ENCODE peak calls at places on chromosome 15, in eight cellular contexts. H is heart right ventricle, I is lower leg skin, T is psoas muscle, D is fibroblast of lung, N is IMR-90, M is endodermal cell, R is ascending aorta. W is an unnamed sample.

GRCh38 chr15:51046799-51047449 is 47.8 kb downstream of the TNFAIP8L3 start:
- DNase-seq in R (no peak), N (peak), T (no peak), M (no peak), I (no peak), H (peak), D (peak), W (peak)

GRCh38 chr15:60901647-60902046 is 327.5 kb downstream of the RORA start:
- DNase-seq in T (no peak), N (no peak), I (no peak), M (no peak), H (no peak), D (no peak), R (no peak), W (no peak)

GRCh38 chr15:45064386-45064785 is 41.4 kb downstream of the SORD start:
- DNase-seq in I (no peak), R (no peak), N (peak), T (no peak), H (no peak), M (no peak), D (peak), W (peak)

GRCh38 chr15:80743189-80743833 is 35.9 kb upstream of the CEMIP start:
- DNase-seq in R (no peak), M (no peak), T (no peak), H (no peak), I (no peak), D (no peak), N (peak), W (peak)

GRCh38 chr15:57015897-57016296 is 97.5 kb downstream of the TCF12 start:
- DNase-seq in R (no peak), D (peak), N (peak), H (no peak), T (no peak), M (no peak), I (no peak), W (peak)

GRCh38 chr15:90225504-90226234 is 8.1 kb downstream of the CIB1 start:
- DNase-seq in I (no peak), N (no peak), R (no peak), M (no peak), H (no peak), D (no peak), T (no peak), W (no peak)

GRCh38 chr15:31245135-31245689 is 81.4 kb upstream of the KLF13 start:
- DNase-seq in T (no peak), I (no peak), D (no peak), M (no peak), N (no peak), H (no peak), R (no peak), W (no peak)

GRCh38 chr15:95284933-95285401 is 1045.5 kb upstream of the NR2F2 start:
- DNase-seq in I (no peak), H (no peak), R (no peak), M (peak), T (no peak), N (peak), D (peak), W (peak)

GRCh38 chr15:89132611-89133242 is 44.5 kb downstream of the ABHD2 start:
- DNase-seq in D (no peak), I (no peak), H (no peak), R (no peak), M (no peak), T (no peak), N (no peak), W (no peak)

GRCh38 chr15:60460931-60461330 is 18.0 kb downstream of the ICE2 start:
- DNase-seq in M (no peak), H (no peak), D (peak), R (no peak), T (no peak), N (peak), I (no peak), W (no peak)

GRCh38 chr15:56454841-56455240 is 10.1 kb downstream of the MNS1 start:
- DNase-seq in N (no peak), M (no peak), D (no peak), H (no peak), R (no peak), T (no peak), I (no peak), W (no peak)

GRCh38 chr15:48794697-48795134 is 16.2 kb downstream of the CEP152 start:
- DNase-seq in I (no peak), T (no peak), D (peak), H (no peak), R (no peak), N (peak), M (no peak), W (peak)

GRCh38 chr15:63048986-63049665 is 6.6 kb downstream of the TPM1 start:
- DNase-seq in M (peak), D (peak), N (peak), R (no peak), I (peak), H (peak), T (peak), W (peak)

GRCh38 chr15:63554337-63554927 is 42.8 kb upstream of the FBXL22 start:
- DNase-seq in N (peak), M (no peak), D (peak), T (no peak), R (no peak), H (no peak), I (no peak), W (peak)

GRCh38 chr15:45130291-45131000 is 652 bp downstream of the DUOX1 start:
- DNase-seq in R (no peak), T (no peak), N (no peak), H (no peak), D (no peak), I (no peak), M (no peak), W (no peak)

GRCh38 chr15:52912172-52912571 is 122.0 kb upstream of the ONECUT1 start:
- DNase-seq in M (no peak), R (no peak), I (no peak), N (no peak), H (no peak), T (no peak), D (no peak), W (no peak)

GRCh38 chr15:25740438-25741252 is 122.5 kb downstream of the ATP10A start:
- DNase-seq in H (no peak), D (no peak), I (no peak), R (no peak), T (no peak), N (no peak), M (no peak), W (no peak)

GRCh38 chr15:62075595-62076279 is 9.0 kb downstream of the C2CD4A start:
- DNase-seq in R (no peak), T (peak), N (peak), D (peak), I (no peak), M (no peak), H (no peak), W (no peak)

GRCh38 chr15:33309602-33310276 is 1.0 kb upstream of the RYR3 start:
- DNase-seq in H (no peak), R (no peak), I (no peak), D (no peak), T (no peak), M (peak), N (no peak), W (no peak)

GRCh38 chr15:100307241-100307855 is 34.4 kb downstream of the ADAMTS17 start:
- DNase-seq in T (no peak), H (no peak), I (no peak), D (no peak), M (no peak), R (no peak), N (no peak), W (no peak)

GRCh38 chr15:63389902-63390301 is 8.3 kb upstream of the CA12 start:
- DNase-seq in T (no peak), I (no peak), D (no peak), R (no peak), M (no peak), H (peak), N (no peak), W (no peak)

GRCh38 chr15:87631093-87631492 is 625.4 kb downstream of the NTRK3 start:
- DNase-seq in N (no peak), R (no peak), T (no peak), H (no peak), M (no peak), I (no peak), D (no peak), W (no peak)

GRCh38 chr15:95044780-95045417 is 813.5 kb downstream of the MCTP2 start:
- DNase-seq in D (no peak), N (no peak), H (no peak), R (no peak), T (no peak), M (peak), I (no peak), W (no peak)

GRCh38 chr15:29570121-29570930 is 251.9 kb downstream of the TJP1 start:
- DNase-seq in H (peak), I (no peak), D (peak), T (no peak), M (peak), N (no peak), R (no peak), W (no peak)

GRCh38 chr15:92570391-92570790 is 85.2 kb downstream of the FAM174B start:
- DNase-seq in D (no peak), I (no peak), N (no peak), H (no peak), R (no peak), M (no peak), T (no peak), W (no peak)

GRCh38 chr15:80450811-80451321 is 46.7 kb downstream of the ARNT2 start:
- DNase-seq in T (no peak), D (no peak), I (no peak), R (no peak), M (peak), H (no peak), N (no peak), W (no peak)

GRCh38 chr15:33985287-33985686 is 17.0 kb downstream of the CHRM5 start:
- DNase-seq in D (peak), M (no peak), N (peak), R (no peak), I (no peak), T (no peak), H (no peak), W (peak)

GRCh38 chr15:101545548-101546505 is 56.3 kb upstream of the PCSK6 start:
- DNase-seq in N (no peak), T (no peak), H (no peak), R (no peak), M (peak), I (peak), D (no peak), W (no peak)

GRCh38 chr15:81322708-81323253 is 1.2 kb downstream of the STARD5 start:
- DNase-seq in R (no peak), D (no peak), I (no peak), M (no peak), T (no peak), N (no peak), H (no peak), W (no peak)

GRCh38 chr15:83053151-83053550 is 13.9 kb downstream of the BTBD1 start:
- DNase-seq in H (no peak), M (no peak), D (peak), T (no peak), I (no peak), R (no peak), N (peak), W (peak)

GRCh38 chr15:63483521-63484371 is 20.6 kb upstream of the USP3 start:
- DNase-seq in T (no peak), H (no peak), D (no peak), I (peak), M (no peak), R (no peak), N (no peak), W (no peak)

GRCh38 chr15:79644091-79644490 is 212.0 kb downstream of the MINAR1 start:
- DNase-seq in D (peak), T (no peak), I (no peak), H (no peak), R (no peak), M (no peak), N (peak), W (peak)

GRCh38 chr15:34436956-34437442 is 609 bp downstream of the GOLGA8A start:
- DNase-seq in T (peak), I (no peak), M (peak), R (no peak), D (peak), N (peak), H (peak), W (peak)

GRCh38 chr15:51313644-51314280 is 24.6 kb downstream of the CYP19A1 start:
- DNase-seq in R (no peak), H (no peak), M (no peak), D (no peak), N (no peak), I (peak), T (no peak), W (no peak)

GRCh38 chr15:68258684-68259083 is 18.9 kb upstream of the FEM1B start:
- DNase-seq in M (no peak), H (no peak), R (no peak), I (peak), T (peak), D (no peak), N (no peak), W (peak)

GRCh38 chr15:48680841-48681240 is 35.3 kb upstream of the FBN1 start:
- DNase-seq in N (peak), I (no peak), R (no peak), D (peak), H (no peak), M (no peak), T (no peak), W (peak)

GRCh38 chr15:100340721-100341661 is 784 bp downstream of the ADAMTS17 start:
- DNase-seq in T (peak), M (peak), R (no peak), I (peak), H (no peak), N (no peak), D (no peak), W (no peak)

GRCh38 chr15:38391186-38391585 is 62.7 kb upstream of the FAM98B start:
- DNase-seq in N (peak), D (no peak), T (no peak), R (no peak), I (no peak), H (no peak), M (no peak), W (peak)

GRCh38 chr15:77791994-77792393 is 159.3 kb upstream of the LINGO1 start:
- DNase-seq in D (no peak), T (no peak), I (no peak), M (no peak), H (no peak), R (no peak), N (no peak), W (no peak)
- H3K4me3 ChIP-seq in D (no peak), T (no peak), I (no peak), M (no peak), H (no peak), R (no peak), N (no peak), W (no peak)

GRCh38 chr15:37072181-37072580 is 28.2 kb downstream of the MEIS2 start:
- DNase-seq in D (peak), R (no peak), I (no peak), M (no peak), T (no peak), N (peak), H (no peak), W (peak)

GRCh38 chr15:37071134-37071533 is 29.2 kb downstream of the MEIS2 start:
- DNase-seq in D (no peak), H (no peak), N (no peak), T (no peak), M (no peak), I (no peak), R (no peak), W (no peak)

GRCh38 chr15:37076543-37076942 is 23.8 kb downstream of the MEIS2 start:
- DNase-seq in R (no peak), M (no peak), D (peak), N (peak), T (no peak), H (no peak), I (no peak), W (peak)

GRCh38 chr15:37075777-37076176 is 24.6 kb downstream of the MEIS2 start:
- DNase-seq in H (no peak), I (no peak), M (no peak), N (no peak), D (no peak), T (no peak), R (no peak), W (no peak)

DNA sequence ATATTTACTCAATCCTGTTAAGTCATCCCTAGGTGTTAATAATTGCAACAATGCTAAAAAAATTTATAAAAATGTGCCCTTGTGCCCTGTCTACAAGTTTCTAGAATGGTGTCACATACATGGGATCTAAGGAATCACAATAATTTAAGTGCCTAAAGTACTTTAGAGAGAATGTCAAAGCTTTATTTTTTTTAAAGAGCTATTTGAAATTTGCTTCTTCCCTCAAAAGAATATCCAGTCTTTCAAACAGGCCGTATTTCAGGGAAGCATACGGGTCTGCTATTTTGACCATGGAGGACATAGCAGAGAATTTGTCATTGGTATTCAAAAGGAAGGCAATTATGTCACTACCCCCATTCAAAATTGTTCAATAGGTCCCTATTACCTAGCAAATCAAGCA is 29.7 kb downstream of the MEIS2 start:
- DNase-seq in M (no peak), H (no peak), I (no peak), T (no peak), R (no peak), N (no peak), D (no peak), W (no peak)
- TF ChIP-seq CTCF in M (no peak), H (no peak), I (no peak), T (no peak), R (no peak), N (no peak), D (no peak), W (no peak)

GRCh38 chr15:85296615-85297402 is 83.6 kb upstream of the AKAP13 start:
- DNase-seq in I (peak), D (peak), H (peak), T (peak), R (peak), M (peak), N (peak), W (peak)
- H3K4me3 ChIP-seq in I (no peak), D (peak), H (peak), T (peak), R (peak), M (no peak), N (peak), W (peak)

DNA sequence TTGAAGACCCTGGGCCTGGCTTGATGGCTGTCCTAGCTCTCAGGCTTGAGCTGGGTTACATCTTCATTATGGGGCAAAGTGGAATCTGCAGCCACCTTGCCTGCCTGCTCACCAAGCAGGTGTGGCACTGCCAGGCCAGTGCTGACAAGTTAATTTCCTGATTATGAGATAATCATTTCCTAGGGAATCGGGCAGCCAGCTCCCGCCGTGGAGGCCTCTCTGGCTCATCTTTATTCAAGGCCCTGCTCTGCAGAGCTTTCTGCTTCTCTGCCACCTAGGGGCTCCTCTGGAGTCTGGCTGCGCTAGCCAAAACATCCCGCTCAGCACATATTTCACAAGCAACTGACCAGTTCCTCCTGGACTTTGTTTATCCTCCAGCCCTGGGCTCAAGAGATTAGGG is 9.9 kb downstream of the LOXL1 start:
- DNase-seq in R (no peak), I (no peak), M (no peak), D (peak), T (peak), H (no peak), N (peak), W (peak)
- TF ChIP-seq CTCF in R (peak), I (no peak), M (peak), D (peak), T (no peak), H (no peak), N (peak), W (peak)

GRCh38 chr15:69343133-69343532 is 44.4 kb downstream of the PAQR5 start:
- DNase-seq in M (no peak), N (no peak), R (no peak), I (no peak), D (no peak), T (no peak), H (no peak), W (no peak)
- H3K4me3 ChIP-seq in M (no peak), N (no peak), R (no peak), I (no peak), D (no peak), T (no peak), H (no peak), W (no peak)

GRCh38 chr15:76234337-76234889 is 76.9 kb downstream of the ETFA start:
- DNase-seq in I (no peak), N (no peak), R (no peak), D (no peak), T (no peak), M (no peak), H (no peak), W (no peak)

GRCh38 chr15:76239786-76240185 is 71.5 kb downstream of the ETFA start:
- DNase-seq in D (peak), N (peak), T (no peak), H (no peak), I (no peak), R (no peak), M (no peak), W (no peak)

GRCh38 chr15:76236350-76236749 is 74.9 kb downstream of the ETFA start:
- DNase-seq in M (no peak), D (no peak), N (no peak), T (no peak), H (no peak), I (no peak), R (no peak), W (no peak)

DNA sequence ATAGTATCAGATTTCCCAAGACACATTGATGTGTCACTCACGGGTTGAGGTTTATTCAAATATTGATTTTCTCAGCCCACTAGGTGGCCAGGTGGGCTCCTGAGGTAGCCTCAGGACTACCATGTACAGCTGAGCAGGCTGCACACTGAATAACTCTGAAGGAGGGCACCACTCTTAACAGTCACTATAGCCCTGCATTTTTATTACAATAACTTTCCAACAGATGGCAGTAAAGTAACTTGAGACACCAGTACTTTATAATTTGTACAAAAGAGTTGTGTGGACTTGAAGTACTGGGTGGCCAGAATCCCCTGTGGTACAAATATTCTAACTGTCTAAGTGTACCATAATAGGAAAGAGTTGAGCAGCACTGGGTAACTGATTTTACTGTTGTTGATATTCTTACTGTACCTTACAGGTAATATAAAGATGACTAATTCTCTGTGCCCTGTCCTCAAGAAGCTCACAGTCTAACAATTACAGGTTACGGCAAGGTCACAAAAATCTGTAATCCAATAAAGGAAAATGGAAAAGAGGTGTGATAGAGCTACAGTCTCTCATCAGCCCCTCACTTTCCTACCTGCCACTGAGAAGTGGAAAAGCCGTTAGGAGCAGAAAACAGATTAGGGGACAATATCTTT is 76.0 kb downstream of the ETFA start:
- DNase-seq in R (no peak), M (no peak), D (peak), N (peak), H (no peak), T (no peak), I (no peak), W (peak)
- TF ChIP-seq CTCF in R (no peak), M (peak), D (peak), N (peak), H (peak), T (peak), I (no peak), W (peak)

DNA sequence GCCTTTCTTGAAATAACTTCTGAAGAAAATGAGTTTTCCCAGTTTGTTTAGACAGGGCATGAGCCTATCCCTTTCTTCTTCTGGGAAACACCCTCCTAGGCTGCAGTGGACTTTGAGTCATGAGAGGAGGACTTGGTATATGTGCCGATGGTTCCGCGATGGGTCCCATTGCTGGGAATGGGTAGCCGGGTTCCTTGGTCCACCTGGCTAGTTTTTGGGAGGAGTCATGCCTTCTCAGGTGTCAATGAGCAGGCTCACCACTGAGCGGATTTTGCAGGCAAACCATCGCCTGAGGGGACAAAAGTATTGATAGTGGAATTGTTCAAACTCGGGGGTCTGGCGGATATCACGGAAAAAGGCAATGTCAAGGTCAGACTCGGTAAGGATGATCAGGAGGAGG is 46.8 kb downstream of the WDR76 start:
- DNase-seq in H (no peak), R (no peak), D (no peak), T (no peak), N (no peak), M (no peak), I (no peak), W (no peak)
- H3K4me3 ChIP-seq in H (no peak), R (no peak), D (no peak), T (no peak), N (no peak), M (no peak), I (no peak), W (no peak)

GRCh38 chr15:71256934-71257333 is 141.7 kb downstream of the THSD4 start:
- DNase-seq in H (no peak), R (no peak), T (no peak), N (no peak), I (no peak), D (no peak), M (no peak), W (no peak)
- TF ChIP-seq CTCF in H (no peak), R (no peak), T (no peak), N (no peak), I (no peak), D (peak), M (peak), W (no peak)